ENCODE peak calls at places on chromosomes 7 and 10, in seven cellular contexts. K is cardiac fibroblast, X is AG04450, S is NB4, O is endothelial cell of umbilical vein, N is fibroblast of mammary gland, A is IMR-90. P is an unnamed sample.

GRCh38 chr7:31950101-31950755 is 120.0 kb downstream of the PDE1C start:
- DNase-seq in N (no peak), X (no peak), O (no peak), K (peak; percentile 11), S (peak; percentile 70), A (peak; percentile 53), P (peak; percentile 36)

GRCh38 chr7:20172736-20173334 is 44.3 kb downstream of the MACC1 start:
- DNase-seq in N (peak; percentile 66), A (peak; percentile 40), O (peak; percentile 51), S (peak; percentile 61), X (no peak), K (peak; percentile 72), P (peak; percentile 69)

GRCh38 chr10:49649294-49649693 is 30.2 kb upstream of the C10orf53 start:
- DNase-seq in X (no peak), K (peak; percentile 5), S (peak; percentile 99), O (no peak), N (no peak), A (no peak), P (no peak)

GRCh38 chr10:105969884-105970377 is 1194.6 kb downstream of the SORCS1 start:
- DNase-seq in A (no peak), K (no peak), X (no peak), S (no peak), N (no peak), O (no peak), P (no peak)

GRCh38 chr7:7911339-7911738 is 57.3 kb upstream of the GLCCI1 start:
- DNase-seq in S (peak; percentile 13), X (peak; percentile 53), A (peak; percentile 61), N (peak; percentile 24), K (peak; percentile 59), O (no peak), P (peak; percentile 98)

GRCh38 chr10:73495226-73495883 is 469 bp downstream of the PPP3CB start:
- DNase-seq in S (peak; percentile 98), N (peak; percentile 86), O (peak; percentile 79), X (peak; percentile 57), A (peak; percentile 87), K (peak; percentile 88), P (peak; percentile 93)

GRCh38 chr7:5591547-5591899 is 167.9 kb upstream of the TNRC18 start:
- DNase-seq in X (peak; percentile 60), S (no peak), O (peak; percentile 35), A (peak; percentile 80), N (no peak), K (peak; percentile 88), P (peak; percentile 90)

GRCh38 chr7:125467996-125468854 is 538.6 kb upstream of the POT1 start:
- DNase-seq in N (no peak), X (no peak), A (no peak), K (no peak), S (no peak), O (no peak), P (no peak)

GRCh38 chr7:4103352-4104091 is 578.6 kb upstream of the FOXK1 start:
- DNase-seq in A (peak; percentile 7), S (peak; percentile 75), K (peak; percentile 2), O (peak; percentile 8), N (no peak), X (no peak), P (no peak)
- TF ChIP-seq CTCF in A (no peak), S (peak; percentile 44), K (no peak), O (no peak), N (no peak), X (no peak), P (no peak)

GRCh38 chr7:80082214-80082613 is 52.4 kb upstream of the GNAI1 start:
- DNase-seq in A (peak; percentile 10), S (no peak), X (no peak), K (no peak), N (no peak), O (peak; percentile 73), P (no peak)

GRCh38 chr7:80078882-80079281 is 55.7 kb upstream of the GNAI1 start:
- DNase-seq in X (no peak), N (no peak), S (no peak), K (no peak), A (no peak), O (no peak), P (no peak)

GRCh38 chr7:80078159-80078731 is 56.4 kb upstream of the GNAI1 start:
- DNase-seq in N (peak; percentile 66), K (no peak), A (peak; percentile 40), S (peak; percentile 10), X (no peak), O (peak; percentile 48), P (peak; percentile 48)
- H3K4me3 ChIP-seq in N (peak overlapping the region; percentile 23), K (peak overlapping the region; percentile 41), A (peak overlapping the region; percentile 25), S (peak overlapping the region; percentile 1), X (peak overlapping the region; percentile 1), O (peak overlapping the region; percentile 29), P (peak overlapping the region; percentile 36)

GRCh38 chr7:105876091-105876963 is at the start of gene ATXN7L1:
- DNase-seq in A (peak; percentile 98), O (peak; percentile 98), X (peak; percentile 94), K (peak; percentile 98), S (peak; percentile 94), N (peak; percentile 98), P (peak; percentile 98)
- TF ChIP-seq CTCF in A (peak; percentile 72), O (peak; percentile 32), X (peak; percentile 34), K (peak; percentile 7), S (peak; percentile 34), N (no peak), P (peak; percentile 28)

DNA sequence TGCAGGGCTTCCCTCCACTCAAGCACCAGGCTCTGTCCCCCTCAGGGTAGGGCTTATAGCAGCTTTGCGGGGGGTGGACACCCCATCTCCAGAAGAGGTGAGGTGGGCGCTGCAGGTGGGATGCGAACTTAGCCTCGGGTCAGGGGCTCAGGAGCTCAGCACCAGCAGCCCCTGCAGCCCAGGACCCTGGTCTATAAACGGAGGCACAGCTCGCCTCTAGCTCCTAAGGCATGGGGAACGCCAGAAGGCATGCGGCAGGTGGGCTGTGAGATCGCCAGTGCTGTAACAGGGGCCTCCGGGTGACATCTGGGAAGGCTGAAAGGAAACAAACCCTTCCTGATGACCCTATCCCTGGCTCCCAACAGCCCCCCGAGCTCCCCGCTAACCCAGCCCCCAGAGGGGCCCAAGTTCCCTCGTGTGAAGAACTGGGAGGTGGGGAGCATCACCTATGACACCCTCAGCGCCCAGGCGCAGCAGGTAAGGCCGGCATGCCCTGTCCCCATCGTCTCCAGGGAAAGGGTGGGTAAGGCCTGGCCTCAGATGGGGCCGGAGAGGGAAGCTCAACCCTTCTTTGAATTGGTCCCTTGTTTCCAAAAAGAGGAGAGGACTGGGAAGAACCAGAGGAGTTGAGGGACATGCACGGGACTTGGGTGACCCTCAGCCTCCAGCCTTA is 4.2 kb downstream of the NOS3 start:
- DNase-seq in K (no peak), O (no peak), S (no peak), N (no peak), X (no peak), A (no peak), P (no peak)
- H3K4me3 ChIP-seq in K (no peak overlapping the region), O (peak overlapping the region; percentile 43), S (no peak overlapping the region), N (no peak overlapping the region), X (no peak overlapping the region), A (no peak overlapping the region), P (no peak overlapping the region)

P was measured in fibroblast of villous mesenchyme.